ENCODE peak calls at places on chromosomes 7 and 10, in seven cellular contexts. R is neural progenitor cell, P is GM23248, A is PC-3, S is neuronal stem cell, L is DND-41, E is mesendoderm. N is an unnamed sample. For H3K36me3, the result is how much of the 10 kb centered on the place peaks cover.

GRCh38 chr10:76251773-76252617 is 820.6 kb downstream of the LRMDA start:
- DNase-seq in S (no peak), E (no peak), R (no peak), A (no peak), P (peak), L (no peak), N (peak)

GRCh38 chr7:1597791-1598190 is 28.0 kb upstream of the PSMG3 start:
- DNase-seq in S (no peak), A (no peak), E (no peak), P (no peak), R (no peak), L (no peak), N (no peak)

GRCh38 chr7:34844936-34845665 is 187.1 kb downstream of the NPSR1 start:
- DNase-seq in L (no peak), P (no peak), S (peak), R (peak), E (peak), A (no peak), N (no peak)

GRCh38 chr7:140297192-140297591 is 101.1 kb downstream of the SLC37A3 start:
- DNase-seq in S (no peak), A (peak), L (no peak), R (no peak), P (no peak), E (peak), N (no peak)

GRCh38 chr10:97134202-97134601 is 51.6 kb downstream of the SLIT1 start:
- DNase-seq in S (no peak), L (no peak), P (no peak), E (peak), R (peak), A (no peak), N (no peak)

GRCh38 chr7:123492485-123492884 is 41.9 kb downstream of the IQUB start:
- DNase-seq in S (no peak), R (no peak), L (no peak), P (peak), A (peak), E (peak), N (no peak)

GRCh38 chr7:121061826-121062582 is 73.5 kb downstream of the CPED1 start:
- DNase-seq in L (no peak), A (no peak), R (no peak), P (no peak), S (no peak), E (no peak), N (no peak)

GRCh38 chr7:155002411-155003214 is at the start of gene PAXIP1:
- DNase-seq in L (peak), S (peak), R (peak), P (peak), A (peak), E (peak), N (peak)

GRCh38 chr10:70493660-70494234 is 15.2 kb downstream of the PALD1 start:
- DNase-seq in P (no peak), A (no peak), L (no peak), E (peak), S (no peak), R (peak), N (no peak)

GRCh38 chr7:99876491-99876890 is 342 bp downstream of the OR2AE1 start:
- DNase-seq in A (no peak), R (no peak), L (no peak), S (no peak), P (no peak), E (no peak), N (no peak)

GRCh38 chr10:58175990-58176910 is 91.4 kb downstream of the IPMK start:
- DNase-seq in E (peak), A (peak), P (peak), R (peak), S (peak), L (no peak), N (peak)

GRCh38 chr7:16066805-16067459 is 354.4 kb downstream of the CRPPA start:
- DNase-seq in L (no peak), S (no peak), R (no peak), E (peak), A (no peak), P (peak), N (peak)

GRCh38 chr10:76883596-76883995 is 754.0 kb downstream of the KCNMA1 start:
- DNase-seq in R (no peak), L (no peak), S (no peak), E (no peak), P (no peak), A (no peak), N (no peak)

GRCh38 chr10:124677871-124678565 is 66.2 kb downstream of the FAM53B start:
- DNase-seq in S (no peak), R (no peak), P (peak), E (no peak), L (peak), A (no peak), N (no peak)

GRCh38 chr7:155685070-155685790 is 40.8 kb downstream of the RBM33 start:
- DNase-seq in L (peak), S (no peak), P (no peak), A (no peak), E (no peak), R (no peak), N (peak)

GRCh38 chr7:101901661-101902491 is 84.5 kb downstream of the CUX1 start:
- DNase-seq in E (no peak), S (no peak), A (no peak), L (no peak), P (peak), R (no peak), N (peak)

GRCh38 chr7:7176421-7177043 is 5.8 kb upstream of the C1GALT1 start:
- DNase-seq in A (peak), S (peak), E (peak), L (no peak), R (peak), P (peak), N (peak)

GRCh38 chr10:93337309-93337721 is 144.8 kb downstream of the MYOF start:
- DNase-seq in A (no peak), E (no peak), S (no peak), P (peak), R (no peak), L (no peak), N (no peak)

GRCh38 chr7:28258240-28258639 is 77.6 kb upstream of the JAZF1 start:
- DNase-seq in A (no peak), R (no peak), L (no peak), S (no peak), P (no peak), E (no peak), N (no peak)

GRCh38 chr10:61904711-61905445 is 3.4 kb downstream of the ARID5B start:
- DNase-seq in A (peak), S (no peak), L (no peak), R (peak), P (peak), E (peak), N (peak)

GRCh38 chr10:90964781-90965462 is 44.0 kb upstream of the ANKRD1 start:
- DNase-seq in S (no peak), E (no peak), P (peak), L (no peak), A (no peak), R (no peak), N (no peak)

GRCh38 chr10:375885-376505 is 240.7 kb downstream of the ZMYND11 start:
- DNase-seq in A (no peak), E (no peak), R (no peak), S (no peak), L (no peak), P (no peak), N (no peak)

GRCh38 chr10:114372179-114372578 is 32.1 kb downstream of the AFAP1L2 start:
- DNase-seq in E (no peak), P (no peak), S (no peak), R (no peak), A (no peak), L (no peak), N (no peak)

GRCh38 chr10:17200035-17200884 is 1.2 kb downstream of the TRDMT1 start:
- DNase-seq in S (no peak), P (peak), E (no peak), A (no peak), L (no peak), R (no peak), N (no peak)

GRCh38 chr10:102020938-102021337 is 35.0 kb downstream of the ARMH3 start:
- DNase-seq in L (peak), A (no peak), R (no peak), S (no peak), E (no peak), P (no peak), N (no peak)

GRCh38 chr10:102016416-102016815 is 39.6 kb downstream of the ARMH3 start:
- DNase-seq in P (peak), R (no peak), E (no peak), A (no peak), L (no peak), S (no peak), N (no peak)

GRCh38 chr10:102017295-102017694 is 38.7 kb downstream of the ARMH3 start:
- DNase-seq in S (no peak), E (no peak), R (no peak), L (no peak), A (no peak), P (no peak), N (no peak)
- H3K36me3 ChIP-seq in S (under half), E (under half), R (under half), L (half or more), A (under half), P (under half), N (under half)

GRCh38 chr7:82444220-82445049 is 858 bp upstream of the CACNA2D1 start:
- DNase-seq in S (peak), E (peak), P (no peak), R (peak), L (no peak), A (peak), N (no peak)

GRCh38 chr7:82442492-82443043 is 1.0 kb downstream of the CACNA2D1 start:
- DNase-seq in R (peak), L (no peak), P (no peak), A (no peak), E (peak), S (no peak), N (peak)

GRCh38 chr7:82443801-82444219 is 233 bp upstream of the CACNA2D1 start:
- DNase-seq in S (peak), A (peak), E (peak), P (peak), L (no peak), R (peak), N (peak)

GRCh38 chr7:82443044-82443800 is at the start of gene CACNA2D1:
- DNase-seq in R (peak), S (peak), L (no peak), E (peak), A (no peak), P (peak), N (peak)

DNA sequence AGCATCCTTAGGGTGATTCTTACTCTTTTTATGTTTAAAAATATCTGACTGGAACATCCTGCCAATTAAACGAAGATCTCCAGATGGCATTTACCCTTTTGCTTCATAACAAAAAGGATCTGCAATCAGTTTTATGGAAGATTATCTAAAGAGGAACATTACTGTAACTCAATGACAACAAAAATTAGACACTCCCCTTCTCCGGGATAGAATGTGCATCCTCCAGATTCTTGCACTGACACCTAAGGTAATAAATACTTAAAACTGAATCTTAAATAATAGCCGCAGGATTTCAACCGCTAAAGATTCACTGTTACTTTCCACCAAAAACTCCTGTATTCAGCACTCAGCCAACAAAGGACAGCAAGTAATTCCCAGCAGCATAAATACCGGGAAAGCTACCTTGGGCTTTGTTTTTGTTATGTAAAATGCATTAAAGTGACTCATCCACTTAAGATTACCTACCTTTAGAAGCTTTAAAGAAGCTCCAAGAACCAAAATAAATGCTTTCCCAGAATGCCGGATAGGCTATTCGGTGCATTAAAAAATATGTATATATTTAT is 1.6 kb downstream of the CACNA2D1 start:
- DNase-seq in P (peak), A (peak), L (no peak), R (peak), S (no peak), E (peak), N (peak)
- H3K4me2 ChIP-seq in P (peak), A (no peak), L (no peak), R (peak), S (no peak), E (peak), N (peak)

DNA sequence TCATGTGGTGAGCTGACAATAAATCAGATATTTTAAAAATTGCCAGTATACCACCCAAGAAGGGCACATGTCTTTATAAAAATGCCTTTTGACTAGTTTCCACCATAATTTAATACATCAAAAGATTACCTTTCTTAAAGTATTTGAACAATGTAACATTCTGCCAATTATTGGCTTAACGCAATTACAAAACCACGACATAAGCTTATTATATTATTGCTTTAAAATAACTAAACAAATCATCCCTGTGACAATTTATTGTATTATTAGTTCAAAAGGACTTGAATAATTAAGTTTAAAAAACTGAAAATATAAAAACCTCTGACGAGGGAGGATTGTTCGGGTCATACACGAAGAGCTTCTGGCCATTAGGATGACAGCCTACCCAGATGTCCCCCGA is 9.6 kb upstream of the PON3 start:
- DNase-seq in A (no peak), L (no peak), E (no peak), P (no peak), S (no peak), R (no peak), N (no peak)
- H3K36me3 ChIP-seq in A (under half), L (under half), E (under half), P (under half), S (under half), R (under half), N (under half)

GRCh38 chr7:91850455-91850854 is 30.0 kb downstream of the MTERF1 start:
- DNase-seq in P (peak), S (no peak), L (no peak), R (no peak), E (peak), A (peak), N (peak)
- H3K4me2 ChIP-seq in P (no peak), S (no peak), L (no peak), R (no peak), E (no peak), A (peak), N (no peak)

DNA sequence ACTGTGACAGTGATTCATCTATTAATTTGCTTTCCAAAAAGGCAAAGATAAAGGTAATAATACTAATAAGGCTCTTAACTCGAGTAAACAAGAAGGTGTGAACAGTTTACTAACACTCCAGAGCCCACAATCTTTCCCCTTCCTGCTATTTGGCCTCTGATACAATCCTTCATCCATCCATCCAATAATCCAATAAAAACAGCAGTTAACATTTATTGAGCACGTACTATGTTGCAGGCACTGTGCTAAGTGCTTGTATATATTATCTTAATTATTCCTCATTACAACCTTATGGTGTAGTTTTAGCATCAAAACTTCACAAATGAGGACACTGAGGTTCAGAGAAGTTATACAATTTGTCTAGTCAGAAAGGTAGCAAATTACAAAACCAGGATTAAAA is 49.5 kb downstream of the EZH2 start:
- DNase-seq in A (no peak), E (no peak), S (no peak), L (no peak), R (no peak), P (no peak), N (no peak)
- H3K36me3 ChIP-seq in A (under half), E (under half), S (under half), L (half or more), R (under half), P (under half), N (under half)